ENCODE peak calls at places on chromosomes 2 and 18, in six cellular contexts. F is adrenal gland; S is ascending aorta; A is GM12864; B is CD4-positive, alpha-beta T cell; N is WTC11. O is an unnamed sample.

GRCh38 chr2:230408244-230408842 is 7.7 kb upstream of the SP100 start:
- DNase-seq in F (peak), S (peak), A (no peak), B (no peak), N (no peak), O (no peak)

GRCh38 chr18:42292654-42293053 is 337.6 kb downstream of the PIK3C3 start:
- DNase-seq in F (no peak), S (no peak), A (no peak), B (no peak), N (no peak), O (no peak)

GRCh38 chr2:165877565-165878550 is 75.7 kb downstream of the TTC21B start:
- DNase-seq in F (no peak), S (no peak), A (peak), B (no peak), N (no peak), O (no peak)

GRCh38 chr2:3149441-3150217 is 228.0 kb downstream of the EIPR1 start:
- DNase-seq in F (no peak), S (no peak), A (no peak), B (no peak), N (no peak), O (no peak)

GRCh38 chr18:22542400-22542835 is 124.7 kb upstream of the CTAGE1 start:
- DNase-seq in F (peak), S (peak), A (no peak), B (no peak), N (no peak), O (no peak)

GRCh38 chr2:127105656-127106456 is 1.1 kb downstream of the BIN1 start:
- DNase-seq in F (peak), S (peak), A (no peak), B (no peak), N (peak), O (peak)

GRCh38 chr2:159497256-159497655 is 119.1 kb downstream of the BAZ2B start:
- DNase-seq in F (peak), S (no peak), A (no peak), B (no peak), N (no peak), O (no peak)

GRCh38 chr2:39007875-39008504 is 112.9 kb downstream of the SOS1 start:
- DNase-seq in F (no peak), S (no peak), A (no peak), B (no peak), N (no peak), O (no peak)

GRCh38 chr2:53058526-53058925 is 709.1 kb upstream of the CHAC2 start:
- DNase-seq in F (no peak), S (no peak), A (no peak), B (no peak), N (no peak), O (no peak)

GRCh38 chr18:76458522-76459311 is 36.3 kb downstream of the ZNF516 start:
- DNase-seq in F (peak), S (no peak), A (no peak), B (no peak), N (no peak), O (no peak)

DNA sequence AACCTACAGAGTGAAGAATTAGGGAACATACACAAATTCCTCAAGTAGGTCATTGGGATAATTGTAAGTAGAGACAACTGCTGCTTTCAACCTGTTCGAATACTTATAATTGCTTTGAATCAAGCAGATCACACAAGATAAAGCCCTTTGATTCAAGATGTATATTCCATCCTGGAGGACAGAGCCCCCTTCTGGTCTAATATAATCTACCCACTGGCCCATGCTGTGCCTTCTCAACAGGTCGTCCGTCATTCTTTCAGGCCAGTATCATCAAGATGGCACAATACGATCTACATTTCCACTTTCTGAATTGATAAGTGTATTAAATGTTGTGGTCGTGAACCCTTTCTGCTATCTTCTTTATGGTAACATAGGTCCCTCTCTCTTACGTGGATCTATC is 387.0 kb upstream of the CDH19 start:
- DNase-seq in F (no peak), S (no peak), A (no peak), B (no peak), N (no peak), O (no peak)
- TF ChIP-seq CTCF in F (no peak), S (no peak), A (no peak), B (no peak), N (no peak), O (no peak)

GRCh38 chr2:43216629-43217028 is 9.8 kb downstream of the ZFP36L2 start:
- DNase-seq in F (no peak), S (no peak), A (no peak), B (no peak), N (no peak), O (no peak)

GRCh38 chr2:43212216-43212828 is 14.1 kb downstream of the ZFP36L2 start:
- DNase-seq in F (no peak), S (no peak), A (no peak), B (no peak), N (no peak), O (no peak)

GRCh38 chr2:43215673-43216255 is 10.6 kb downstream of the ZFP36L2 start:
- DNase-seq in F (no peak), S (no peak), A (no peak), B (no peak), N (no peak), O (no peak)

GRCh38 chr2:43212931-43213330 is 13.5 kb downstream of the ZFP36L2 start:
- DNase-seq in F (peak), S (peak), A (no peak), B (no peak), N (no peak), O (no peak)

GRCh38 chr2:43214253-43214652 is 12.2 kb downstream of the ZFP36L2 start:
- DNase-seq in F (no peak), S (no peak), A (no peak), B (no peak), N (peak), O (no peak)
- TF ChIP-seq CTCF in F (no peak), S (no peak), A (no peak), B (no peak), N (no peak), O (no peak)

GRCh38 chr2:97726311-97727064 is 13.1 kb downstream of the ZAP70 start:
- DNase-seq in F (no peak), S (no peak), A (no peak), B (no peak), N (no peak), O (no peak)

GRCh38 chr2:97723156-97724072 is 10.0 kb downstream of the ZAP70 start:
- DNase-seq in F (no peak), S (no peak), A (no peak), B (no peak), N (no peak), O (no peak)

GRCh38 chr2:97724073-97724410 is 10.7 kb downstream of the ZAP70 start:
- DNase-seq in F (no peak), S (no peak), A (no peak), B (no peak), N (no peak), O (no peak)

GRCh38 chr2:97724946-97725688 is 11.7 kb downstream of the ZAP70 start:
- DNase-seq in F (no peak), S (no peak), A (no peak), B (no peak), N (no peak), O (no peak)

DNA sequence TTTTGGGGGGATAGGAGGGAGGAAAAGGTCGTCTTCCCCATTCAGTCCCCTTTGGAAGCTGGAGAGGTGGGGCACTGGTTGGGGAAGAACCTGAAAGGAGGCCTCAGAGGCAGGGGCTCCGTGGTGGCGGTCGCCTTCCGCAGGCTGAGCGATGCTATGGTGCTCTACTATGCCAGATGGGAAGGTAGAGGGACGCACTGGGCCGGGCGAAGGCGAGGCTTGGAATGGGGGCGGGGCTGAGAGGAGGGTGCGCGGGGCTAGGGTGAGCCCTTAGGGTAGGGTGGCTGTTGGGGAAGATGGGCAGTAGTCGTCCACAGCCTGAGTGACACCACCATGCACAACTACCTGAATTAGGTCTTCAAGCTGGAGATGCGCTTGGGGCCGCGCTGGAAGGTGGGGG is 11.1 kb downstream of the ZAP70 start:
- DNase-seq in F (no peak), S (no peak), A (no peak), B (no peak), N (no peak), O (no peak)
- TF ChIP-seq CTCF in F (no peak), S (no peak), A (no peak), B (no peak), N (no peak), O (no peak)

GRCh38 chr2:47437287-47437686 is 34.3 kb downstream of the MSH2 start:
- DNase-seq in F (no peak), S (no peak), A (peak), B (no peak), N (no peak), O (no peak)
- TF ChIP-seq CTCF in F (peak), S (peak), A (peak), B (no peak), N (no peak), O (no peak)